ENCODE peak calls at places on chromosomes 16 and 17, in four cellular contexts. Q is tibial nerve, J is transverse colon, I is H1. Z is an unnamed sample.

GRCh38 chr16:81493755-81494433 is 49.3 kb downstream of the CMIP start:
- DNase-seq in J (peak), Q (no peak), I (no peak), Z (peak)

GRCh38 chr16:53664724-53665345 is 38.8 kb downstream of the RPGRIP1L start:
- DNase-seq in I (no peak), J (no peak), Q (no peak), Z (no peak)

GRCh38 chr16:735982-736453 is 4.8 kb downstream of the CIAO3 start:
- DNase-seq in Q (no peak), J (no peak), I (no peak), Z (no peak)

GRCh38 chr16:80989801-80990200 is 16.9 kb downstream of the CMC2 start:
- DNase-seq in J (no peak), I (no peak), Q (no peak), Z (no peak)

GRCh38 chr16:64590516-64590915 is 531.3 kb downstream of the CDH11 start:
- DNase-seq in Q (no peak), I (no peak), J (no peak), Z (no peak)

GRCh38 chr17:80921741-80922579 is 69.7 kb upstream of the CHMP6 start:
- DNase-seq in Q (no peak), J (no peak), I (no peak), Z (peak)

GRCh38 chr17:27244481-27245223 is 49.3 kb upstream of the WSB1 start:
- DNase-seq in Q (peak), I (peak), J (peak), Z (peak)

GRCh38 chr17:7351665-7352558 is at the start of gene KCTD11:
- DNase-seq in Q (peak), J (peak), I (peak), Z (peak)

GRCh38 chr17:30558313-30559195 is 81.3 kb downstream of the GOSR1 start:
- DNase-seq in Q (no peak), I (peak), J (no peak), Z (no peak)

GRCh38 chr17:14910916-14911315 is 354.2 kb downstream of the PMP22 start:
- DNase-seq in I (no peak), J (no peak), Q (no peak), Z (no peak)

GRCh38 chr17:3539881-3540540 is 17.6 kb downstream of the TRPV3 start:
- DNase-seq in J (no peak), Q (no peak), I (no peak), Z (no peak)

GRCh38 chr16:84497418-84497817 is 7.0 kb downstream of the MEAK7 start:
- DNase-seq in J (no peak), I (no peak), Q (no peak), Z (no peak)

DNA sequence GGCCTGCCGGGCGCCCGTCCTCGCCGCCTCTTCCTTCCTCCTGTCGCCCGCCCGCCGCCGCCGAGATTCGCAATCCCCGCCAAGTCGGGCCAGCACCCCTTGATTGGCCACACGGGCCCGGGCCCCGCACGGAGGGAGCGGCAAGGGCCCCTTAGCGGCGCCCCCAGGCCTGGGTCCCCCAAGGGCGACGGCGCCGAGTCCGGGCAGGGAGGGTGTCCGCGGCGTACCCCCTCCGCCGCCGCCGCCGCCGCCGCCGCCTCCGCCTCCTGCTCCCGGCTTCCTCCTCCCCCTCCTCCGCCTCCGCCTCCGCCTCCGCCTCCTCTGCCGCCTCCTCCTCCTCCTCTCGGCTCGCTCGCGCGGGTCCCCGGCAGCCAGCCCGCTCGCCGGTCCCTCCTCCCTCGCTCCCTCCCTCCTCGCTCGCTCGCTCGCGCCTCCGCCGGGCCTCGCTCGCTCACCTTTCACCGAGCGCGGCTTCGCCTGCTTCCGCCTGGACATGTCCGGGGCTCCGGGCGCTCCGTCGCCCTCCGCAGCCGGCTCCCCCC is 561 bp downstream of the ZNF423 start:
- DNase-seq in J (peak), I (peak), Q (peak), Z (peak)
- TF ChIP-seq POLR2A in J (peak), I (no peak), Q (peak), Z (peak)

GRCh38 chr16:71461686-71462648 is at the start of gene ZNF23:
- DNase-seq in I (peak), Q (peak), J (peak), Z (peak)
- TF ChIP-seq CTCF in I (peak), Q (no peak), J (no peak), Z (no peak)

DNA sequence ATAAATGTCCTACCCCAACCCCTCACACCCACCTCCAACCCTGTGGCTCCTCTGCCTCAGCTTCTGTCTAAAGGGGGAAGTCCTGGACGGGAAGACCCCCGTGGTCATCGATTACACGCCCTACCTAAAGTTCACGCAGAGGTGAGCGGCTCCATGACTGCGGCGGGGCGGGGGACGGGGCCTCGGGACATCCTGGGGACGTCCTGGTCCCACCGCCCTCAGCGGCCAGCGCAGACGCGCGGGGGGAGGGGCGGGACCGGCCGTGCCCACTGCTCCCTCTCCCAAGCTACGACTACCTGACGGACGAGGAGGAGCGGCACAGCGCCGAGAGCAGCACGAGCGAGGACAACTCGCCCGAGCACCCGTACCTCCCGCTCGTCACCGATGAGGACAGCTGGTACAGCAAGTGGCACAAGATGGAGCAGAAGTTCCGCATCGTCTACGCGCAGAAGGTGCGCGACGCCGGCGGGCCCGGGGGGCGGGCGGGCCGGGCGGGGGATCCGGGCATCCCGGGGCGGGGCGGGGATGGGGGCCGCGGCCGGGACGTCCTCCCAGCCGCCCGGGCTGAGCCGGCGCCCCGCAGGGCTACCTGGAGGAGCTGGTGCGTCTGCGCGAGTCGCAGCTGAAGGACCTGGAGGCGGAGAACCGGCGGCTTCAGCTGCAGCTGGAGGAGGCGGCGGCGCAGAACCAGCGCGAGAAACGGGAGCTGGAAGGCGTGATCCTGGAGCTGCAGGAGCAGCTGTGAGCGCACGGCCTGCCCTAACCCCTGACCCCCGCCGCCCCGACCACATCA is 6.7 kb downstream of the RUNDC3A start:
- DNase-seq in I (peak), Q (no peak), J (peak), Z (no peak)
- H3K27ac ChIP-seq in I (no peak), Q (no peak), J (no peak), Z (no peak)

DNA sequence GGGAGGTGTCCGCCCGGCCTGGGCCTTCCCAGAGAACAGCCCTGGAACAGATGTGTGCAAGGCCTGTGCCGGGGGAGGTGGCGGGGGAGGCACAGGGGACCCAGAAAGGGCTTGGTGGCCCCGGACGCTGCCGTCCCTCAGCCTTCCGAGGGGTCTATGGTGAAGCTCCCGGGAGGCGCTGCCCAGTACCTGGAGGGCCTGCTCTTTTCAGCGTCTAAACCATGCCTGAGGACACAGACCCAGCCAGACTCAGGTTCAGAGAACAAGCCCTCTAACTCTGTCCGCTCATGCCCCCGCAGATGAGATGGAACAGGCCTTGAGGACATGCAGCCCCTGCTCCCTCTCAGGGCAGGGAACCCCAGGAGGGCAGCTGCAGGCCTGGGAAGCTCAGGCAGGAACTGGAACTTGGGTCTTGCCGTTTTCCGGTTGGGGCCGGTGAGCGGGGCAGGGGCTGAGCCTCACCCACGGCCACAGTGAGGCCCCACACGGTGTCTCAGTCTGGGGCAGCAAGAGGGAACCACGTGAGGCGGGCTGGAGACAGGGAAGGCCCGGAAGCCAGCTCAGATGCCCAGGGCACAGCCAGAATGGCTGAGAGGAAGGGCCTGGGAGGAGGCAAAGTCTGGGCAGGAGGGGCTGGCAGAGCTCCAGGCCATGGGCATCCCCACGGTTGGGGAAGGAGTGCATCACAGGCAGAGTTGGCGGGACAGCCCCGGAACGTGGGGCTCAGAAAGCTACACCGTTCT is 12.5 kb downstream of the SLC16A3 start:
- DNase-seq in I (no peak), Q (peak), J (peak), Z (peak)
- TF ChIP-seq POLR2A in I (no peak), Q (no peak), J (peak), Z (no peak)

GRCh38 chr17:1471490-1471889 is 15.5 kb upstream of the CRK start:
- DNase-seq in Q (no peak), I (no peak), J (no peak), Z (no peak)

GRCh38 chr17:1473841-1474240 is 17.8 kb upstream of the CRK start:
- DNase-seq in I (no peak), J (no peak), Q (no peak), Z (no peak)

GRCh38 chr17:1471931-1472727 is 16.1 kb upstream of the CRK start:
- DNase-seq in I (peak), Q (no peak), J (no peak), Z (no peak)

GRCh38 chr17:1474402-1475189 is 17.9 kb downstream of the MYO1C start:
- DNase-seq in Q (no peak), J (no peak), I (no peak), Z (no peak)

GRCh38 chr17:1473170-1473569 is 17.1 kb upstream of the CRK start:
- DNase-seq in I (no peak), Q (no peak), J (no peak), Z (no peak)
- TF ChIP-seq CTCF in I (peak), Q (no peak), J (no peak), Z (no peak)

Z was measured in heart left ventricle.